ENCODE peak calls at places on chromosomes 13 and 19, in nine cellular contexts. U is thyroid gland; Q is AG09319; T is Peyer's patch; C is activated T-cell treated with anti-CD3 and anti-CD28 coated beads for 24 hours; Y is stimulated activated CD8-positive, alpha-beta memory T cell treated with anti-CD3 and anti-CD28 coated beads, Interleukin-15, amount 100 ng/mL, for 24 hours; W is stimulated activated CD4-positive, alpha-beta T cell treated with anti-CD3 and anti-CD28 coated beads, TNF-alpha, amount 100 ng/mL, for 4 hours; E is NCI-H2029 treated with DMSO at 0.1 percent for 48 hours; R is KG1. X is an unnamed sample.

GRCh38 chr13:33228645-33229445 is 56.7 kb downstream of the STARD13 start:
- DNase-seq in R (peak), E (no peak), U (peak), W (no peak), Q (peak), Y (no peak), T (no peak), C (no peak), X (no peak)

GRCh38 chr19:53881482-53882390 is at the start of gene PRKCG:
- DNase-seq in T (peak), R (no peak), Q (no peak), E (no peak), Y (no peak), W (peak), C (no peak), U (no peak), X (no peak)

GRCh38 chr19:54141356-54141755 is 3.8 kb downstream of the CNOT3 start:
- DNase-seq in C (no peak), Q (no peak), T (no peak), W (no peak), R (no peak), E (no peak), Y (no peak), U (no peak), X (no peak)

GRCh38 chr13:114286808-114287207 is 5.4 kb downstream of the UPF3A start:
- DNase-seq in E (no peak), Q (no peak), R (no peak), Y (no peak), C (no peak), W (no peak), T (no peak), U (peak), X (peak)

GRCh38 chr13:41756198-41756885 is 204.6 kb downstream of the VWA8 start:
- DNase-seq in T (no peak), W (no peak), E (no peak), Y (no peak), C (no peak), R (no peak), Q (no peak), U (no peak), X (no peak)

GRCh38 chr13:55615080-55615479 is 1525.6 kb upstream of the PRR20A start:
- DNase-seq in U (no peak), E (no peak), R (no peak), W (no peak), T (no peak), Q (no peak), C (no peak), Y (no peak), X (no peak)

GRCh38 chr13:46057251-46058015 is 4.9 kb upstream of the ZC3H13 start:
- DNase-seq in U (no peak), E (no peak), T (no peak), R (no peak), Y (no peak), C (no peak), Q (no peak), W (no peak), X (peak)

GRCh38 chr19:44476559-44477408 is 23.5 kb downstream of the ZNF180 start:
- DNase-seq in R (no peak), W (no peak), Q (no peak), E (no peak), U (no peak), C (no peak), Y (no peak), T (no peak), X (peak)

GRCh38 chr19:53730391-53730790 is 93.7 kb downstream of the NLRP12 start:
- DNase-seq in W (no peak), E (no peak), C (no peak), R (no peak), Y (no peak), Q (no peak), T (no peak), U (no peak), X (no peak)

GRCh38 chr19:48735031-48735615 is 5.3 kb downstream of the RASIP1 start:
- DNase-seq in T (peak), U (peak), E (no peak), Q (no peak), Y (no peak), C (no peak), R (no peak), W (no peak), X (no peak)

GRCh38 chr19:53546766-53547541 is 9.0 kb downstream of the ZNF331 start:
- DNase-seq in T (no peak), Q (no peak), U (no peak), C (no peak), Y (no peak), R (no peak), W (no peak), E (no peak), X (no peak)

GRCh38 chr13:38582133-38582532 is 104.7 kb upstream of the FREM2 start:
- DNase-seq in T (no peak), U (no peak), Y (no peak), E (peak), Q (no peak), C (no peak), R (peak), W (no peak), X (peak)

X was measured in foreskin keratinocyte.